ENCODE peak calls at places on chromosome 15, in four cellular contexts. One of them, this sample, is unnamed.

GRCh38 chr15:86892774-86893449 is 813.2 kb downstream of the AGBL1 start:
- DNase-seq in NCI-H1694 treated with DMSO at 0.1 percent for 48 hours: no peak
- DNase-seq in stimulated activated CD8-positive, alpha-beta memory T cell treated with anti-CD3 and anti-CD28 coated beads, Interleukin-7, amount 100 ng/mL, for 4 hours: no peak
- DNase-seq in fibroblast of the conjunctiva: no peak
- DNase-seq in this sample: no peak

GRCh38 chr15:58476525-58477162 is 44.9 kb downstream of the LIPC start:
- DNase-seq in NCI-H1694 treated with DMSO at 0.1 percent for 48 hours: no peak
- DNase-seq in stimulated activated CD8-positive, alpha-beta memory T cell treated with anti-CD3 and anti-CD28 coated beads, Interleukin-7, amount 100 ng/mL, for 4 hours: no peak
- DNase-seq in fibroblast of the conjunctiva: no peak
- DNase-seq in this sample: no peak

GRCh38 chr15:58627706-58628105 is 121.8 kb downstream of the ADAM10 start:
- DNase-seq in NCI-H1694 treated with DMSO at 0.1 percent for 48 hours: no peak
- DNase-seq in stimulated activated CD8-positive, alpha-beta memory T cell treated with anti-CD3 and anti-CD28 coated beads, Interleukin-7, amount 100 ng/mL, for 4 hours: no peak
- DNase-seq in fibroblast of the conjunctiva: no peak
- DNase-seq in this sample: no peak

GRCh38 chr15:77649610-77650009 is 16.9 kb upstream of the LINGO1 start:
- DNase-seq in NCI-H1694 treated with DMSO at 0.1 percent for 48 hours: no peak
- DNase-seq in stimulated activated CD8-positive, alpha-beta memory T cell treated with anti-CD3 and anti-CD28 coated beads, Interleukin-7, amount 100 ng/mL, for 4 hours: no peak
- DNase-seq in fibroblast of the conjunctiva: no peak
- DNase-seq in this sample: no peak

GRCh38 chr15:98651581-98652220 is 3.4 kb downstream of the IGF1R start:
- DNase-seq in NCI-H1694 treated with DMSO at 0.1 percent for 48 hours: no peak
- DNase-seq in stimulated activated CD8-positive, alpha-beta memory T cell treated with anti-CD3 and anti-CD28 coated beads, Interleukin-7, amount 100 ng/mL, for 4 hours: no peak
- DNase-seq in fibroblast of the conjunctiva: no peak
- DNase-seq in this sample: no peak

GRCh38 chr15:22936577-22937472 is 43.3 kb downstream of the CYFIP1 start:
- DNase-seq in NCI-H1694 treated with DMSO at 0.1 percent for 48 hours: no peak
- DNase-seq in stimulated activated CD8-positive, alpha-beta memory T cell treated with anti-CD3 and anti-CD28 coated beads, Interleukin-7, amount 100 ng/mL, for 4 hours: no peak
- DNase-seq in fibroblast of the conjunctiva: no peak
- DNase-seq in this sample: no peak

GRCh38 chr15:75167588-75168076 is 34.0 kb upstream of the C15orf39 start:
- DNase-seq in NCI-H1694 treated with DMSO at 0.1 percent for 48 hours: no peak
- DNase-seq in stimulated activated CD8-positive, alpha-beta memory T cell treated with anti-CD3 and anti-CD28 coated beads, Interleukin-7, amount 100 ng/mL, for 4 hours: no peak
- DNase-seq in fibroblast of the conjunctiva: peak; percentile 37
- DNase-seq in this sample: no peak

GRCh38 chr15:99123706-99124451 is 19.0 kb downstream of the SYNM start:
- DNase-seq in NCI-H1694 treated with DMSO at 0.1 percent for 48 hours: peak; percentile 16
- DNase-seq in stimulated activated CD8-positive, alpha-beta memory T cell treated with anti-CD3 and anti-CD28 coated beads, Interleukin-7, amount 100 ng/mL, for 4 hours: no peak
- DNase-seq in fibroblast of the conjunctiva: peak; percentile 82
- DNase-seq in this sample: peak; percentile 97

This sample was measured in smooth muscle cell of the brain vasculature.